ENCODE peak calls at places on chromosomes 11 and 22, in nine cellular contexts. A is amniotic stem cell; T is lung; J is H54; R is activated CD4-positive, alpha-beta T cell treated with anti-CD3 and anti-CD28 coated beads for 24 hours; C is stimulated activated CD4-positive, alpha-beta T cell treated with anti-CD3 and anti-CD28 coated beads, Interleukin-12 subunit alpha, Interleukin-12 subunit beta, amount 100 ng/mL, for 4 hours; E is H1; H is vagina; Z is T-helper 9 cell. S is an unnamed sample.

GRCh38 chr11:128210148-128210940 is 377.0 kb downstream of the ETS1 start:
- DNase-seq in A (peak), T (peak), J (peak), R (no peak), C (no peak), E (no peak), H (no peak), Z (no peak), S (no peak)

GRCh38 chr11:67656278-67656922 is 5.9 kb upstream of the ACY3 start:
- DNase-seq in A (no peak), T (no peak), J (no peak), R (no peak), C (no peak), E (no peak), H (no peak), Z (no peak), S (no peak)

GRCh38 chr11:65435981-65436411 is 13.4 kb downstream of the NEAT1 start:
- DNase-seq in A (no peak), T (no peak), J (no peak), R (no peak), C (no peak), E (peak), H (no peak), Z (no peak), S (no peak)

GRCh38 chr22:32042924-32043323 is at the start of gene SLC5A1:
- DNase-seq in A (no peak), T (peak), J (no peak), R (no peak), C (no peak), E (no peak), H (no peak), Z (no peak), S (no peak)

GRCh38 chr11:93585758-93586157 is 42.6 kb upstream of the SMCO4 start:
- DNase-seq in A (no peak), T (no peak), J (peak), R (no peak), C (no peak), E (no peak), H (no peak), Z (no peak), S (no peak)

GRCh38 chr11:73172992-73173656 is 31.0 kb upstream of the FCHSD2 start:
- DNase-seq in A (no peak), T (no peak), J (no peak), R (no peak), C (no peak), E (no peak), H (no peak), Z (no peak), S (no peak)

GRCh38 chr11:2540521-2541320 is 95.9 kb downstream of the KCNQ1 start:
- DNase-seq in A (no peak), T (no peak), J (no peak), R (no peak), C (no peak), E (no peak), H (no peak), Z (no peak), S (no peak)

GRCh38 chr11:86673872-86674750 is 1.7 kb upstream of the ME3 start:
- DNase-seq in A (no peak), T (no peak), J (no peak), R (no peak), C (no peak), E (no peak), H (no peak), Z (no peak), S (no peak)

GRCh38 chr11:130308059-130308458 is 6.7 kb downstream of the ZBTB44 start:
- DNase-seq in A (no peak), T (no peak), J (no peak), R (no peak), C (no peak), E (no peak), H (no peak), Z (no peak), S (no peak)

S was measured in effector memory CD4-positive, alpha-beta T cell.